ENCODE peak calls at places on chromosomes 12 and 14, in five cellular contexts. One of them, this sample, is unnamed.

GRCh38 chr12:125187780-125188741 is 122.8 kb downstream of the AACS start:
- DNase-seq in omental fat pad: no peak
- DNase-seq in HTR-8/SVneo: no peak
- DNase-seq in GM20000: no peak
- DNase-seq in activated T-helper 9 cell treated with anti-CD3 and anti-CD28 coated beads, Interleukin-2, amount 50 U/mL, for 16 hours: no peak
- DNase-seq in this sample: no peak

GRCh38 chr14:51167587-51168219 is 72.3 kb upstream of the TMX1 start:
- DNase-seq in omental fat pad: no peak
- DNase-seq in HTR-8/SVneo: no peak
- DNase-seq in GM20000: no peak
- DNase-seq in activated T-helper 9 cell treated with anti-CD3 and anti-CD28 coated beads, Interleukin-2, amount 50 U/mL, for 16 hours: no peak
- DNase-seq in this sample: no peak

GRCh38 chr14:38755036-38755435 is 348.0 kb downstream of the SEC23A start:
- DNase-seq in omental fat pad: no peak
- DNase-seq in HTR-8/SVneo: no peak
- DNase-seq in GM20000: no peak
- DNase-seq in activated T-helper 9 cell treated with anti-CD3 and anti-CD28 coated beads, Interleukin-2, amount 50 U/mL, for 16 hours: no peak
- DNase-seq in this sample: no peak

GRCh38 chr12:132079190-132079589 is 64.9 kb downstream of the DDX51 start:
- DNase-seq in omental fat pad: no peak
- DNase-seq in HTR-8/SVneo: no peak
- DNase-seq in GM20000: no peak
- DNase-seq in activated T-helper 9 cell treated with anti-CD3 and anti-CD28 coated beads, Interleukin-2, amount 50 U/mL, for 16 hours: no peak
- DNase-seq in this sample: no peak

GRCh38 chr14:27528328-27528727 is 930.5 kb upstream of the NOVA1 start:
- DNase-seq in omental fat pad: no peak
- DNase-seq in HTR-8/SVneo: peak
- DNase-seq in GM20000: no peak
- DNase-seq in activated T-helper 9 cell treated with anti-CD3 and anti-CD28 coated beads, Interleukin-2, amount 50 U/mL, for 16 hours: no peak
- DNase-seq in this sample: no peak

GRCh38 chr12:31518680-31519227 is 72.2 kb downstream of the DENND5B start:
- DNase-seq in omental fat pad: no peak
- DNase-seq in HTR-8/SVneo: peak
- DNase-seq in GM20000: no peak
- DNase-seq in activated T-helper 9 cell treated with anti-CD3 and anti-CD28 coated beads, Interleukin-2, amount 50 U/mL, for 16 hours: no peak
- DNase-seq in this sample: no peak

GRCh38 chr14:70086685-70087379 is 101.9 kb downstream of the SLC8A3 start:
- DNase-seq in omental fat pad: no peak
- DNase-seq in HTR-8/SVneo: peak
- DNase-seq in GM20000: peak
- DNase-seq in activated T-helper 9 cell treated with anti-CD3 and anti-CD28 coated beads, Interleukin-2, amount 50 U/mL, for 16 hours: no peak
- DNase-seq in this sample: no peak

GRCh38 chr12:118980407-118981014 is 830 bp upstream of the SRRM4 start:
- DNase-seq in omental fat pad: no peak
- DNase-seq in HTR-8/SVneo: no peak
- DNase-seq in GM20000: no peak
- DNase-seq in activated T-helper 9 cell treated with anti-CD3 and anti-CD28 coated beads, Interleukin-2, amount 50 U/mL, for 16 hours: no peak
- DNase-seq in this sample: no peak

GRCh38 chr12:5768171-5768879 is 176.7 kb downstream of the ANO2 start:
- DNase-seq in omental fat pad: no peak
- DNase-seq in HTR-8/SVneo: no peak
- DNase-seq in GM20000: no peak
- DNase-seq in activated T-helper 9 cell treated with anti-CD3 and anti-CD28 coated beads, Interleukin-2, amount 50 U/mL, for 16 hours: no peak
- DNase-seq in this sample: no peak

GRCh38 chr12:47079365-47079893 is at the start of gene PCED1B:
- DNase-seq in omental fat pad: no peak
- DNase-seq in HTR-8/SVneo: no peak
- DNase-seq in GM20000: peak
- DNase-seq in activated T-helper 9 cell treated with anti-CD3 and anti-CD28 coated beads, Interleukin-2, amount 50 U/mL, for 16 hours: peak
- DNase-seq in this sample: peak

GRCh38 chr12:131642101-131642540 is 68.8 kb upstream of the SFSWAP start:
- DNase-seq in omental fat pad: no peak
- DNase-seq in HTR-8/SVneo: no peak
- DNase-seq in GM20000: no peak
- DNase-seq in activated T-helper 9 cell treated with anti-CD3 and anti-CD28 coated beads, Interleukin-2, amount 50 U/mL, for 16 hours: no peak
- DNase-seq in this sample: no peak

GRCh38 chr12:26451763-26452162 is 256.4 kb downstream of the SSPN start:
- DNase-seq in omental fat pad: no peak
- DNase-seq in HTR-8/SVneo: no peak
- DNase-seq in GM20000: no peak
- DNase-seq in activated T-helper 9 cell treated with anti-CD3 and anti-CD28 coated beads, Interleukin-2, amount 50 U/mL, for 16 hours: no peak
- DNase-seq in this sample: no peak

GRCh38 chr12:27199638-27200300 is 44.3 kb upstream of the STK38L start:
- DNase-seq in omental fat pad: no peak
- DNase-seq in HTR-8/SVneo: no peak
- DNase-seq in GM20000: no peak
- DNase-seq in activated T-helper 9 cell treated with anti-CD3 and anti-CD28 coated beads, Interleukin-2, amount 50 U/mL, for 16 hours: no peak
- DNase-seq in this sample: no peak

GRCh38 chr14:79583738-79584405 is 627.4 kb downstream of the DIO2 start:
- DNase-seq in omental fat pad: no peak
- DNase-seq in HTR-8/SVneo: no peak
- DNase-seq in GM20000: no peak
- DNase-seq in activated T-helper 9 cell treated with anti-CD3 and anti-CD28 coated beads, Interleukin-2, amount 50 U/mL, for 16 hours: no peak
- DNase-seq in this sample: no peak

GRCh38 chr14:55813635-55814034 is 233.6 kb downstream of the KTN1 start:
- DNase-seq in omental fat pad: no peak
- DNase-seq in HTR-8/SVneo: no peak
- DNase-seq in GM20000: no peak
- DNase-seq in activated T-helper 9 cell treated with anti-CD3 and anti-CD28 coated beads, Interleukin-2, amount 50 U/mL, for 16 hours: no peak
- DNase-seq in this sample: no peak

GRCh38 chr12:48165089-48166031 is 8.0 kb upstream of the ASB8 start:
- DNase-seq in omental fat pad: no peak
- DNase-seq in HTR-8/SVneo: peak
- DNase-seq in GM20000: peak
- DNase-seq in activated T-helper 9 cell treated with anti-CD3 and anti-CD28 coated beads, Interleukin-2, amount 50 U/mL, for 16 hours: peak
- DNase-seq in this sample: no peak

GRCh38 chr14:49946320-49947141 is 53.6 kb downstream of the ARF6 start:
- DNase-seq in omental fat pad: no peak
- DNase-seq in HTR-8/SVneo: peak
- DNase-seq in GM20000: no peak
- DNase-seq in activated T-helper 9 cell treated with anti-CD3 and anti-CD28 coated beads, Interleukin-2, amount 50 U/mL, for 16 hours: peak
- DNase-seq in this sample: no peak

GRCh38 chr14:97603201-97603600 is 806.0 kb downstream of the VRK1 start:
- DNase-seq in omental fat pad: no peak
- DNase-seq in HTR-8/SVneo: no peak
- DNase-seq in GM20000: no peak
- DNase-seq in activated T-helper 9 cell treated with anti-CD3 and anti-CD28 coated beads, Interleukin-2, amount 50 U/mL, for 16 hours: peak
- DNase-seq in this sample: no peak

GRCh38 chr12:52529417-52529816 is 9.2 kb upstream of the KRT5 start:
- DNase-seq in omental fat pad: no peak
- DNase-seq in HTR-8/SVneo: no peak
- DNase-seq in GM20000: no peak
- DNase-seq in activated T-helper 9 cell treated with anti-CD3 and anti-CD28 coated beads, Interleukin-2, amount 50 U/mL, for 16 hours: no peak
- DNase-seq in this sample: no peak

GRCh38 chr12:107759410-107759809 is 1.5 kb downstream of the PRDM4 start:
- DNase-seq in omental fat pad: no peak
- DNase-seq in HTR-8/SVneo: peak
- DNase-seq in GM20000: no peak
- DNase-seq in activated T-helper 9 cell treated with anti-CD3 and anti-CD28 coated beads, Interleukin-2, amount 50 U/mL, for 16 hours: no peak
- DNase-seq in this sample: peak

GRCh38 chr14:85252011-85252410 is 277.9 kb upstream of the FLRT2 start:
- DNase-seq in omental fat pad: no peak
- DNase-seq in HTR-8/SVneo: peak
- DNase-seq in GM20000: no peak
- DNase-seq in activated T-helper 9 cell treated with anti-CD3 and anti-CD28 coated beads, Interleukin-2, amount 50 U/mL, for 16 hours: no peak
- DNase-seq in this sample: no peak

GRCh38 chr14:62097072-62097471 is 334.9 kb downstream of the SNAPC1 start:
- DNase-seq in omental fat pad: no peak
- DNase-seq in HTR-8/SVneo: no peak
- DNase-seq in GM20000: no peak
- DNase-seq in activated T-helper 9 cell treated with anti-CD3 and anti-CD28 coated beads, Interleukin-2, amount 50 U/mL, for 16 hours: no peak
- DNase-seq in this sample: no peak